ENCODE peak calls at places on chromosomes 5 and 9, in eight cellular contexts. J, G, W, C, I, S, Y and Z are unnamed samples.

GRCh38 chr5:3400659-3401058 is 195.0 kb upstream of the IRX1 start:
- DNase-seq in J (no peak), G (no peak), W (no peak), C (no peak), I (no peak), S (no peak), Y (no peak), Z (no peak)

GRCh38 chr5:176535101-176535654 is 2.0 kb downstream of the RNF44 start:
- DNase-seq in J (peak), G (no peak), W (no peak), C (no peak), I (peak), S (no peak), Y (no peak), Z (peak)

GRCh38 chr9:88387733-88388202 is 476 bp upstream of the SPIN1 start:
- DNase-seq in J (peak), G (no peak), W (no peak), C (peak), I (peak), S (peak), Y (peak), Z (peak)

GRCh38 chr9:70983723-70984280 is 137.6 kb downstream of the TRPM3 start:
- DNase-seq in J (no peak), G (peak), W (no peak), C (no peak), I (no peak), S (no peak), Y (no peak), Z (no peak)

GRCh38 chr5:171309276-171309525 is 153 bp downstream of the TLX3 start:
- DNase-seq in J (no peak), G (no peak), W (no peak), C (no peak), I (no peak), S (no peak), Y (no peak), Z (no peak)

GRCh38 chr9:137482094-137482781 is 23.1 kb upstream of the NSMF start:
- DNase-seq in J (peak), G (peak), W (peak), C (peak), I (peak), S (peak), Y (peak), Z (peak)

GRCh38 chr9:134457321-134457923 is 131.2 kb downstream of the RXRA start:
- DNase-seq in J (no peak), G (no peak), W (no peak), C (no peak), I (no peak), S (no peak), Y (no peak), Z (no peak)

GRCh38 chr5:14174235-14174636 is 31.1 kb downstream of the TRIO start:
- DNase-seq in J (no peak), G (no peak), W (no peak), C (no peak), I (peak), S (no peak), Y (no peak), Z (no peak)

GRCh38 chr5:56003179-56003578 is 8.4 kb upstream of the IL6ST start:
- DNase-seq in J (peak), G (no peak), W (no peak), C (peak), I (no peak), S (peak), Y (no peak), Z (peak)

GRCh38 chr5:179110528-179110927 is 50.4 kb downstream of the ZNF354C start:
- DNase-seq in J (no peak), G (no peak), W (no peak), C (no peak), I (no peak), S (no peak), Y (no peak), Z (no peak)

GRCh38 chr5:110250790-110251189 is 475.7 kb downstream of the TMEM232 start:
- DNase-seq in J (no peak), G (no peak), W (no peak), C (no peak), I (no peak), S (no peak), Y (no peak), Z (no peak)

GRCh38 chr9:111094433-111095421 is 56.5 kb upstream of the LPAR1 start:
- DNase-seq in J (peak), G (peak), W (peak), C (peak), I (no peak), S (peak), Y (peak), Z (peak)

GRCh38 chr9:132797861-132798659 is 80.0 kb downstream of the AK8 start:
- DNase-seq in J (no peak), G (no peak), W (peak), C (peak), I (no peak), S (no peak), Y (no peak), Z (no peak)

GRCh38 chr5:178785999-178786398 is 55.5 kb upstream of the ZNF354A start:
- DNase-seq in J (peak), G (no peak), W (no peak), C (peak), I (no peak), S (no peak), Y (no peak), Z (no peak)

GRCh38 chr5:537098-537497 is 12.8 kb upstream of the SLC9A3 start:
- DNase-seq in J (no peak), G (no peak), W (no peak), C (no peak), I (no peak), S (no peak), Y (no peak), Z (no peak)

GRCh38 chr5:95283761-95284511 is 958 bp downstream of the MCTP1 start:
- DNase-seq in J (peak), G (no peak), W (no peak), C (no peak), I (peak), S (peak), Y (no peak), Z (peak)

GRCh38 chr5:54944364-54944763 is 41.0 kb downstream of the ESM1 start:
- DNase-seq in J (peak), G (no peak), W (peak), C (peak), I (peak), S (peak), Y (no peak), Z (peak)

GRCh38 chr5:141513021-141513626 is 24.2 kb downstream of the PCDHGC5 start:
- DNase-seq in J (no peak), G (no peak), W (peak), C (peak), I (peak), S (no peak), Y (no peak), Z (peak)

GRCh38 chr5:173697931-173698579 is 81.6 kb upstream of the BOD1 start:
- DNase-seq in J (no peak), G (no peak), W (no peak), C (no peak), I (no peak), S (no peak), Y (no peak), Z (no peak)

GRCh38 chr5:6576861-6577501 is 55.9 kb downstream of the NSUN2 start:
- DNase-seq in J (peak), G (peak), W (no peak), C (peak), I (peak), S (peak), Y (no peak), Z (peak)

DNA sequence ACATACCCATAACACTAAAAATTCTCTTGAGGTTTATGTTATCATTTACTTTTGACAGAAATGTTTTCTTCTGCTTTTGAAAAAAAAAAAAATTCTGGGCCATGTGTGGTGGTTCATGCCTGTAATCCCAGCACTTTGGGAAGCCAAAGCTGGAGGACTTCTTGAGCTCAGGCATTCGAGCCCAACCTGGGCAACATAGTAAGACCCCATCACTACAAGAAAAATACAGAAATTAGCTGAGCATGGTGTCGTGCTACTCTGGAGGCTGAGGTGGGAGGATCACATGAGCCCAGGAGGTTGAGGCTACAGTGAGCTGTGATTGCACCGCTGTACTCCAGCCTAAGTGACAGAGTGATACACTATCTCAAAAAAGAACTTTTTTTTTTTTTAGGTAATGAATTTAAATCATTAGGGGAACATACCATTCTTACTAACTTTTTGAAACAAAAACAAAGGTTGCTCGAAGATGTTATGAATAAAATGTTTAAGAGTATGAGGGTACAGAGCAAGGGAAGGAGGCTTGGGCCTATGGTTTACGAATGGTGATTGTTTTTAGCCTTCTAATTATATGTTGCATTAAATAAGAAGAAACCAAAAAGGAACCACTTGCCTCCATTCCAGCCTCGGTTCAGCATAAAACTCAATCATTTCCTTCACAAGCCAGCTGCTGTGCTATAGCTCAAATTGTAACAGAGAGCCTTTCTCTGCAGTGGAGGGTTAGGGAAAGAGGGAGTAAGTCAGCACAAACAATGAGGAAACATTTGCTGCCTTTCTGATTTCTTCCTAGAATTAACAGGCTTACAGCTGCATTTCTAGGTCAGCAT is 148.6 kb upstream of the DMRT1 start:
- DNase-seq in J (no peak), G (no peak), W (no peak), C (no peak), I (no peak), S (no peak), Y (no peak), Z (no peak)
- TF ChIP-seq CTCF in J (no peak), G (no peak), W (no peak), C (peak), I (no peak), S (no peak), Y (no peak), Z (no peak)

DNA sequence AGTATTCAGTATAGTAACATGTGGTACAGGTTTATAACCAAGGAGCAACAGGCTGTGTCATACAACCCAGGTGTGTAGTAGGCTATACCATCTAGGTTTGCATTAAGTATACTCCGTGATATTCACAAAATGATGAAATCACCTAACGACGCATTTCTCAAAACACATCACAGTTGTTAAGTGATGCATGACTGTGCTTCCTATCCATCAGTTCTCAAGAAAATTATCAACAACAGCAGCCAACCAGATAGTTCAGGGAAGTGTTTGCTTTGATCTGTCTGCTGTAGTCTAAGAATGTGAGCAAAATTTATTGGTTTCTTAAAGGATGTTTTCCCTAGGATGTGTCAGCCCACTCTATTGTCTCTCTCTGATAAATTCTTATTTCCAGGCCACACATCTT is 7.4 kb downstream of the ZBTB26 start:
- DNase-seq in J (no peak), G (no peak), W (no peak), C (no peak), I (peak), S (no peak), Y (no peak), Z (no peak)
- H3K4me3 ChIP-seq in J (no peak), G (no peak), W (no peak), C (no peak), I (no peak), S (no peak), Y (no peak), Z (no peak)

GRCh38 chr5:67770431-67771025 is 445.0 kb upstream of the PIK3R1 start:
- DNase-seq in J (peak), G (no peak), W (no peak), C (peak), I (no peak), S (peak), Y (no peak), Z (no peak)
- TF ChIP-seq CTCF in J (no peak), G (no peak), W (no peak), C (no peak), I (no peak), S (no peak), Y (no peak), Z (no peak)

GRCh38 chr9:19378647-19379046 is 1.4 kb downstream of the RPS6 start:
- DNase-seq in J (no peak), G (no peak), W (no peak), C (no peak), I (peak), S (no peak), Y (no peak), Z (no peak)
- H3K4me3 ChIP-seq in J (peak), G (peak), W (peak), C (peak), I (peak), S (peak), Y (no peak), Z (peak)

GRCh38 chr5:60544162-60544561 is 155.8 kb downstream of the DEPDC1B start:
- DNase-seq in J (no peak), G (no peak), W (no peak), C (no peak), I (no peak), S (no peak), Y (no peak), Z (no peak)

GRCh38 chr5:60545526-60545925 is 154.4 kb downstream of the DEPDC1B start:
- DNase-seq in J (no peak), G (no peak), W (no peak), C (no peak), I (no peak), S (no peak), Y (no peak), Z (no peak)

GRCh38 chr5:60541980-60542379 is 158.0 kb downstream of the DEPDC1B start:
- DNase-seq in J (no peak), G (no peak), W (peak), C (peak), I (no peak), S (peak), Y (peak), Z (peak)

GRCh38 chr5:60538955-60539866 is 160.8 kb downstream of the DEPDC1B start:
- DNase-seq in J (peak), G (no peak), W (no peak), C (peak), I (peak), S (no peak), Y (no peak), Z (peak)

GRCh38 chr5:60540855-60541805 is 158.8 kb downstream of the DEPDC1B start:
- DNase-seq in J (no peak), G (no peak), W (no peak), C (peak), I (no peak), S (no peak), Y (no peak), Z (peak)
- TF ChIP-seq CTCF in J (no peak), G (no peak), W (no peak), C (no peak), I (no peak), S (no peak), Y (no peak), Z (no peak)

DNA sequence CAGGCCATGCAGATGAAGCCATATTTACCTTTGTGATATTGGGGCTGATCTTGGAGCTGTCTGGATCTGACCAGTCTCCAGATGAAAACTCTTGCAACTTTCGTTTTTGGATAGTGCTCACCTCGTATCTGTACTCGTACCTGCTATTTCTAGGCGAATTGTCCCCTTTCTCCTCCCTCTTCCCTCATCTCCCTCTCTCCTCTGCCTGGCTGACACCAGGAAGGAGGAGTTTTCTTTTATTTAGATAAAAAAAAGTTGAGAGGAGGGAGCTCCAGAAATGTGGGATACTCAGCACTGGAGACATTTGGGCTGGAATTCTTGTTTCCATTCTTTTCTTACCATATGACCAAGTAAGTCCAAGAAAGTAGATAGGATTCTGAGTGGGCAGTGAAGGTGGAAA is 54.6 kb upstream of the ABL1 start:
- DNase-seq in J (no peak), G (no peak), W (no peak), C (no peak), I (no peak), S (no peak), Y (no peak), Z (no peak)
- H3K4me3 ChIP-seq in J (peak), G (peak), W (peak), C (peak), I (no peak), S (no peak), Y (no peak), Z (no peak)